ENCODE peak calls at places on chromosomes 3 and 15, in eight cellular contexts. One of them, this sample, is unnamed.

GRCh38 chr3:97940034-97940433 is 32.2 kb downstream of the RIOX2 start:
- DNase-seq in transverse colon: no peak
- DNase-seq in lower leg skin: no peak
- DNase-seq in tibial nerve: no peak
- DNase-seq in body of pancreas: no peak
- DNase-seq in A549: no peak
- DNase-seq in HCT116: peak
- DNase-seq in K562: peak
- DNase-seq in this sample: no peak

GRCh38 chr3:17412950-17413530 is 329.4 kb downstream of the TBC1D5 start:
- DNase-seq in tibial nerve: peak
- DNase-seq in transverse colon: no peak
- DNase-seq in K562: peak
- DNase-seq in HCT116: peak
- DNase-seq in lower leg skin: no peak
- DNase-seq in A549: peak
- DNase-seq in body of pancreas: no peak
- DNase-seq in this sample: no peak

GRCh38 chr15:100001405-100001804 is 268.2 kb upstream of the LYSMD4 start:
- DNase-seq in K562: no peak
- DNase-seq in body of pancreas: no peak
- DNase-seq in lower leg skin: peak
- DNase-seq in transverse colon: no peak
- DNase-seq in A549: no peak
- DNase-seq in tibial nerve: no peak
- DNase-seq in HCT116: no peak
- DNase-seq in this sample: no peak

GRCh38 chr3:50390523-50391177 is 31.3 kb upstream of the TMEM115 start:
- DNase-seq in A549: no peak
- DNase-seq in tibial nerve: no peak
- DNase-seq in lower leg skin: peak
- DNase-seq in transverse colon: peak
- DNase-seq in K562: peak
- DNase-seq in body of pancreas: peak
- DNase-seq in HCT116: no peak
- DNase-seq in this sample: no peak

GRCh38 chr3:54086639-54087405 is 35.5 kb upstream of the CACNA2D3 start:
- DNase-seq in K562: no peak
- DNase-seq in A549: no peak
- DNase-seq in transverse colon: no peak
- DNase-seq in body of pancreas: no peak
- DNase-seq in HCT116: no peak
- DNase-seq in tibial nerve: no peak
- DNase-seq in lower leg skin: no peak
- DNase-seq in this sample: no peak

GRCh38 chr3:154794383-154794782 is 285.7 kb upstream of the MME start:
- DNase-seq in tibial nerve: no peak
- DNase-seq in transverse colon: no peak
- DNase-seq in body of pancreas: no peak
- DNase-seq in HCT116: no peak
- DNase-seq in K562: no peak
- DNase-seq in lower leg skin: no peak
- DNase-seq in A549: no peak
- DNase-seq in this sample: no peak

GRCh38 chr3:55331524-55331923 is 155.6 kb downstream of the WNT5A start:
- DNase-seq in body of pancreas: no peak
- DNase-seq in transverse colon: no peak
- DNase-seq in tibial nerve: no peak
- DNase-seq in K562: no peak
- DNase-seq in A549: no peak
- DNase-seq in lower leg skin: no peak
- DNase-seq in HCT116: no peak
- DNase-seq in this sample: no peak

GRCh38 chr15:62107561-62108110 is 40.9 kb downstream of the C2CD4A start:
- DNase-seq in HCT116: no peak
- DNase-seq in body of pancreas: no peak
- DNase-seq in lower leg skin: no peak
- DNase-seq in K562: no peak
- DNase-seq in A549: no peak
- DNase-seq in transverse colon: no peak
- DNase-seq in tibial nerve: no peak
- DNase-seq in this sample: no peak

GRCh38 chr15:98719169-98719515 is 70.8 kb downstream of the IGF1R start:
- DNase-seq in tibial nerve: no peak
- DNase-seq in K562: no peak
- DNase-seq in A549: no peak
- DNase-seq in lower leg skin: no peak
- DNase-seq in body of pancreas: no peak
- DNase-seq in HCT116: no peak
- DNase-seq in transverse colon: no peak
- DNase-seq in this sample: no peak

GRCh38 chr15:56371495-56372147 is 6.4 kb downstream of the TEX9 start:
- DNase-seq in tibial nerve: no peak
- DNase-seq in lower leg skin: no peak
- DNase-seq in body of pancreas: no peak
- DNase-seq in transverse colon: no peak
- DNase-seq in K562: no peak
- DNase-seq in A549: no peak
- DNase-seq in HCT116: no peak
- DNase-seq in this sample: no peak

GRCh38 chr3:197750396-197750831 is 731 bp downstream of the FYTTD1 start:
- DNase-seq in A549: peak
- DNase-seq in lower leg skin: peak
- DNase-seq in HCT116: no peak
- DNase-seq in tibial nerve: peak
- DNase-seq in transverse colon: peak
- DNase-seq in body of pancreas: peak
- DNase-seq in K562: peak
- DNase-seq in this sample: peak
- TF ChIP-seq POLR2A in A549: no peak
- TF ChIP-seq POLR2A in lower leg skin: no peak
- TF ChIP-seq POLR2A in HCT116: no peak
- TF ChIP-seq POLR2A in tibial nerve: no peak
- TF ChIP-seq POLR2A in transverse colon: no peak
- TF ChIP-seq POLR2A in body of pancreas: peak
- TF ChIP-seq POLR2A in K562: no peak
- TF ChIP-seq POLR2A in this sample: peak

GRCh38 chr15:90306560-90306959 is 41.1 kb downstream of the NGRN start:
- DNase-seq in lower leg skin: peak
- DNase-seq in K562: no peak
- DNase-seq in HCT116: no peak
- DNase-seq in transverse colon: no peak
- DNase-seq in A549: no peak
- DNase-seq in tibial nerve: no peak
- DNase-seq in body of pancreas: no peak
- DNase-seq in this sample: no peak
- TF ChIP-seq POLR2A in lower leg skin: no peak
- TF ChIP-seq POLR2A in K562: no peak
- TF ChIP-seq POLR2A in HCT116: no peak
- TF ChIP-seq POLR2A in transverse colon: no peak
- TF ChIP-seq POLR2A in A549: no peak
- TF ChIP-seq POLR2A in tibial nerve: no peak
- TF ChIP-seq POLR2A in body of pancreas: no peak
- TF ChIP-seq POLR2A in this sample: no peak

GRCh38 chr3:28278918-28279317 is 37.5 kb downstream of the CMC1 start:
- DNase-seq in K562: no peak
- DNase-seq in tibial nerve: no peak
- DNase-seq in lower leg skin: no peak
- DNase-seq in A549: no peak
- DNase-seq in transverse colon: no peak
- DNase-seq in body of pancreas: no peak
- DNase-seq in HCT116: no peak
- DNase-seq in this sample: no peak
- TF ChIP-seq POLR2A in K562: no peak
- TF ChIP-seq POLR2A in tibial nerve: no peak
- TF ChIP-seq POLR2A in lower leg skin: no peak
- TF ChIP-seq POLR2A in A549: no peak
- TF ChIP-seq POLR2A in transverse colon: no peak
- TF ChIP-seq POLR2A in body of pancreas: no peak
- TF ChIP-seq POLR2A in HCT116: no peak
- TF ChIP-seq POLR2A in this sample: no peak

DNA sequence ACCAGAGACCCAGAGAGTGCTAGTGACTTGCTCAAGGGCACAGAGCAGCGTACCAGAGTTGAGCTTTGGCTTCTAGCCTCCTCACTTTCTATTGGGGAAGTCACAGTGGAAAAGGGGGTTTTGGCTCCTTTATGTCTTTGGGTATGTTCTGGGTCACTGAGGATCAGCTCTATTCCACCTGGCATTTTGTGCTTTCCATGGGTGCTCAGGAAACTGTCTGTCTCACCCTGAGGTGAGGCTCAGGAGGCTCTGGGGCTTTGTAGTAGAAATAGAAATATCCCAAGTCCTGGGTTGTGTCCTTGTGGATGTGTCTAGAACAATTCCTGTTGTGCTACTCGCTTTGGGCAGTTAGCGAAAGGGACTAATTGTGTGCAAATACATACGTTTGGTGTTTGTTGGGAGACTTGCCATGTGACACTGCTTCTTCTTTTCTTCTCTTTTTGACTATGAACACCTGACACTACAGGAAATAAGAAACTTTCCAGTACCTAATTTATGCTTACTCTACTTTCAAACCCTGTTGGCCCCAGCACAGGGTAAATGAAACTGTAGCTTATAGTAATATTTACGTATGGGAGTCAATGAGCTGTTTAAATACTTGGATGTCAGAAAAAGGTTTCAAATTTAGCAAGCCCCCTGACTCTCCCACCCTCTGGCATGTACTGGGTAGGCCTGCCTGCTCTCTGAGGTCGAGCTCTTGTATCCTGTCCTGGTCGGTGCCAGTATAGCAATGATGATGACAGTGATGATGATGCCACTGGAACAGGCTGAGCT is 35.6 kb downstream of the SMAD3 start:
- DNase-seq in transverse colon: no peak
- DNase-seq in lower leg skin: no peak
- DNase-seq in HCT116: no peak
- DNase-seq in body of pancreas: no peak
- DNase-seq in tibial nerve: no peak
- DNase-seq in A549: no peak
- DNase-seq in K562: no peak
- DNase-seq in this sample: no peak
- TF ChIP-seq POLR2A in transverse colon: no peak
- TF ChIP-seq POLR2A in lower leg skin: no peak
- TF ChIP-seq POLR2A in HCT116: no peak
- TF ChIP-seq POLR2A in body of pancreas: no peak
- TF ChIP-seq POLR2A in tibial nerve: no peak
- TF ChIP-seq POLR2A in A549: no peak
- TF ChIP-seq POLR2A in K562: no peak
- TF ChIP-seq POLR2A in this sample: no peak

This sample was measured in breast epithelium.